ENCODE peak calls at places on chromosomes 5 and 9, in six cellular contexts. Y is GM12878, M is SK-N-SH, C is mammary epithelial cell, B is PC-3, U is fibroblast of lung. P is an unnamed sample.

GRCh38 chr9:76412638-76413037 is 18.4 kb upstream of the RFK start:
- DNase-seq in Y (no peak), M (no peak), C (no peak), B (no peak), U (no peak), P (no peak)

GRCh38 chr5:146703499-146703898 is 175.1 kb downstream of the PPP2R2B start:
- DNase-seq in Y (no peak), M (no peak), C (peak; percentile 66), B (no peak), U (peak; percentile 73), P (no peak)

GRCh38 chr9:129726322-129727160 is 26.3 kb downstream of the PTGES start:
- DNase-seq in Y (no peak), M (peak; percentile 97), C (peak; percentile 45), B (peak; percentile 77), U (peak; percentile 72), P (peak; percentile 83)

GRCh38 chr5:54964405-54964804 is 21.0 kb downstream of the ESM1 start:
- DNase-seq in Y (no peak), M (no peak), C (no peak), B (no peak), U (no peak), P (no peak)

GRCh38 chr9:71685394-71685793 is 82.9 kb downstream of the CEMIP2 start:
- DNase-seq in Y (no peak), M (no peak), C (peak; percentile 60), B (peak; percentile 68), U (peak; percentile 47), P (no peak)

GRCh38 chr5:10912435-10912834 is 151.4 kb upstream of the DAP start:
- DNase-seq in Y (no peak), M (no peak), C (no peak), B (no peak), U (peak; percentile 14), P (no peak)

GRCh38 chr5:58322453-58322852 is 137.4 kb downstream of the PLK2 start:
- DNase-seq in Y (no peak), M (no peak), C (no peak), B (peak; percentile 51), U (peak; percentile 75), P (no peak)

GRCh38 chr5:92332039-92332438 is 948.9 kb upstream of the ARRDC3 start:
- DNase-seq in Y (no peak), M (no peak), C (peak; percentile 44), B (peak; percentile 47), U (peak; percentile 60), P (no peak)

GRCh38 chr5:174777545-174777944 is 53.2 kb downstream of the MSX2 start:
- DNase-seq in Y (no peak), M (no peak), C (no peak), B (no peak), U (peak; percentile 55), P (no peak)

GRCh38 chr5:38396766-38397165 is 138.4 kb downstream of the EGFLAM start:
- DNase-seq in Y (no peak), M (no peak), C (no peak), B (no peak), U (no peak), P (no peak)

GRCh38 chr5:112533315-112533867 is 114.3 kb upstream of the EPB41L4A start:
- DNase-seq in Y (no peak), M (no peak), C (peak; percentile 32), B (peak; percentile 40), U (no peak), P (no peak)

GRCh38 chr9:91751922-91752321 is 198.1 kb downstream of the ROR2 start:
- DNase-seq in Y (no peak), M (no peak), C (peak; percentile 73), B (no peak), U (peak; percentile 87), P (no peak)

GRCh38 chr9:36934478-36935065 is 99.5 kb downstream of the PAX5 start:
- DNase-seq in Y (no peak), M (peak; percentile 66), C (no peak), B (no peak), U (no peak), P (no peak)

GRCh38 chr5:179837076-179838011 is 16.6 kb downstream of the SQSTM1 start:
- DNase-seq in Y (no peak), M (no peak), C (no peak), B (no peak), U (no peak), P (peak; percentile 65)

GRCh38 chr5:85049020-85049419 is 664.3 kb upstream of the EDIL3 start:
- DNase-seq in Y (no peak), M (no peak), C (peak; percentile 35), B (peak; percentile 77), U (peak; percentile 79), P (no peak)

GRCh38 chr9:92147854-92148184 is 32.6 kb upstream of the SPTLC1 start:
- DNase-seq in Y (no peak), M (no peak), C (no peak), B (no peak), U (peak; percentile 32), P (no peak)

GRCh38 chr9:38227656-38228055 is 158.6 kb upstream of the SHB start:
- DNase-seq in Y (no peak), M (peak; percentile 57), C (no peak), B (peak; percentile 33), U (peak; percentile 62), P (no peak)

GRCh38 chr9:93594041-93594756 is 17.8 kb downstream of the PHF2 start:
- DNase-seq in Y (no peak), M (no peak), C (no peak), B (no peak), U (no peak), P (peak; percentile 65)

GRCh38 chr5:81787843-81788242 is 36.9 kb upstream of the SSBP2 start:
- DNase-seq in Y (no peak), M (no peak), C (peak; percentile 66), B (no peak), U (peak; percentile 71), P (no peak)

GRCh38 chr5:146805099-146805498 is 73.5 kb downstream of the PPP2R2B start:
- DNase-seq in Y (no peak), M (no peak), C (peak; percentile 52), B (peak; percentile 81), U (peak; percentile 76), P (no peak)

GRCh38 chr9:35813434-35814105 is 1.3 kb downstream of the HINT2 start:
- DNase-seq in Y (no peak), M (peak; percentile 39), C (no peak), B (peak; percentile 46), U (peak; percentile 38), P (no peak)

GRCh38 chr9:126983767-126984166 is 69.2 kb downstream of the RALGPS1 start:
- DNase-seq in Y (no peak), M (no peak), C (no peak), B (no peak), U (no peak), P (no peak)

DNA sequence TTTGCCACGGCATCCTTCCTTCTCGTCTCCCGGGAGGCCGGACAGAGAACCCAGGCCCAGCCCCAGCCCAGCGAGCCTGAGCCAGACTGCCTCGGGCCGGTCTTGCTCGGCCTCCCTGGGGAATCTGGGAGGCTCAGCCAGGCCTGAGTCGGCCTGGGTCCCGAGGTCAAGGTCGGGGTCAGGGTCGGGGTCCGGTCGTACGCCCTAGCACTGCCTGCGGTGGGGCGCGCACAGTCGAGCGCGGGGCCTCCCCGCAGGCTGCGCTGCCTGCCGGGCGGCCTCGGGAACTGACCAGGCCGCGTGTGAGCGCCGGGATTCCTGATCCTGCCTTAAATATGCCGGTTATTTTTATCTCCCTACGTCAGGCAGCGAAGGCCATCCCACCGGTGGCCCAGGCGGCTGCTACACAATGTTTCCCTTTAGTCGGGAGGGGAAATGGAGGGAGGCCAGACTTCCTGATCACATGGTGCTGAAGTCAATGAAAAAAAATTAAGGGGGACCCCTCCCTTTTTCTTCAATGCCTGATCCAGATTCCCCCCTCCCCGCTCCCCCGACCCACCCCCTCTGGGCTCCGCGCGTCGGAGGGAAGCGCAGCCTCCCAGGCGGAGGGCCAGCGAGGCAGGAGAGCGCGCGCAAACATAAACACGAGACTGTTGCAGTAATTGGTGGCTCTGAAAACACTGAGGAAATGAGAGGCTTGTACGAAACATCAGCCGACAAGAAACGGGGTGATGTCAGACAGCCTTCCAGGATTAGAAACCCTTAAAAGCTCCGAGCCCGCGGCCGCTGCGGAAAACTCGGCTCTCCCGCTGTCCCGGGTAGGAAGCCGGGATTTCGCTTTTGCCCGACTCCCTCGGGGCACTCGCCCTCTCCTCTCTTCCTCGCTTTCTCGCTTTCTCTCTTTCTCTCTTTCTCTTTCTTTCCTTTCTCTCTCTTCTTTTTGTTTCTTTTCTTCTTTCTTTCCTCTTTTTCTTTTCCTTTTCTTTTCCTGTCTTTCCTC is 148.2 kb upstream of the KLF4 start:
- DNase-seq in Y (no peak), M (peak; percentile 57), C (peak; percentile 50), B (peak; percentile 31), U (peak; percentile 92), P (peak; percentile 96)
- H3K9ac ChIP-seq in Y (no peak overlapping the region), M (peak overlapping the region; percentile 28), C (peak overlapping the region; percentile 21), B (peak overlapping the region; percentile 39), U (peak overlapping the region; percentile 77), P (peak overlapping the region; percentile 66)

DNA sequence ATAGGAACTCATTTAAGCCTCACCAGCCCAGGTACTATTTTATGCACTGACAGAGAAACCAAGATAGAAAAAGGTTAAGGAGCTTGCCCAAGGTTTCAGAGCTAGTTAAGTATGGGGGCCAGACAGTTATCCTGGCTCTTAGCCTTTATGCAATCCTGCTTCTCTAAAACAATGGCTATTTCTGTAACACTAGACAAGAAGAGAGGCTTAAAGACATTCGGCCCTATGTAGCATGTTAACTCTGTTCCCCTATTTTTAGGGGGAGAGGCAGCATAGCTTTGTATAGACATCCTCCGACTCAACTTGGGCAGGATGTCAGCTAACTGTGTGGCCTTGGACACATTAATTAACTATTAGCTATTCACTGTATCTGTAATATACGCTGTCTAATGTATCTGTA is 54.6 kb downstream of the LHFPL2 start:
- DNase-seq in Y (no peak), M (no peak), C (no peak), B (no peak), U (no peak), P (no peak)
- H3K27ac ChIP-seq in Y (no peak overlapping the region), M (peak overlapping the region; percentile 79), C (peak overlapping the region; percentile 90), B (peak overlapping the region; percentile 99), U (peak overlapping the region; percentile 88), P (no peak overlapping the region)

GRCh38 chr5:168417731-168418429 is 68.4 kb upstream of the RARS1 start:
- DNase-seq in Y (no peak), M (no peak), C (no peak), B (no peak), U (peak; percentile 29), P (no peak)
- H3K9ac ChIP-seq in Y (no peak overlapping the region), M (no peak overlapping the region), C (no peak overlapping the region), B (no peak overlapping the region), U (no peak overlapping the region), P (no peak overlapping the region)

GRCh38 chr9:121153642-121154041 is 48.0 kb downstream of the RAB14 start:
- DNase-seq in Y (no peak), M (no peak), C (no peak), B (peak; percentile 11), U (peak; percentile 13), P (no peak)

GRCh38 chr9:121156263-121156731 is 45.4 kb downstream of the RAB14 start:
- DNase-seq in Y (peak; percentile 72), M (no peak), C (peak; percentile 97), B (peak; percentile 65), U (peak; percentile 90), P (no peak)

GRCh38 chr9:121150188-121150587 is 51.5 kb downstream of the RAB14 start:
- DNase-seq in Y (no peak), M (no peak), C (no peak), B (no peak), U (no peak), P (no peak)

GRCh38 chr9:121157939-121158338 is 43.7 kb downstream of the RAB14 start:
- DNase-seq in Y (no peak), M (no peak), C (no peak), B (no peak), U (no peak), P (no peak)

DNA sequence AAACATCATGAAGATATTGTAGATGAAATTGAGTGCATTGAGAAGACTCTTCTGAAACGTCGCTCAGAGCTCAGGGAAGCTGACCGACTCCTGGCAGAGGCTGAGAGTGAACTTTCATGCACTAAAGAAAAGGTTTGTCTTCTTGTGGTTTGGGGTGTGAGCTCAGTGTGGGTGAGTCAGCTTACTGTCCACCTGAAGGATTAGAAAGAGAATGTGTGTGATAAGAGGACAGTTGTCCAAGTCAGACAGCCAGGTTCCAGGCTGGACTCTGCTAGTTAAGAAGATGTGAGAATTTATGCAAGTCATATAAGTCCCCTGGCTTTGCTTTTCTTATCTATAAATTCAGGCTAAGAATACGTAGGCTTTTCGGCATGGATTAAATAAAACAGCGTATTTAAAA is 46.9 kb downstream of the RAB14 start:
- DNase-seq in Y (no peak), M (no peak), C (peak; percentile 84), B (peak; percentile 70), U (peak; percentile 70), P (no peak)
- H3K27ac ChIP-seq in Y (no peak overlapping the region), M (no peak overlapping the region), C (peak overlapping the region; percentile 40), B (peak overlapping the region; percentile 6), U (no peak overlapping the region), P (no peak overlapping the region)

P was measured in kidney.